ENCODE peak calls at places on chromosome 9, in four cellular contexts. One of them, this sample, is unnamed. For H3K36me3, the result is how much of the 10 kb centered on the place peaks cover.

GRCh38 chr9:17978773-17979172 is 399.9 kb downstream of the SH3GL2 start:
- DNase-seq in cardiac muscle cell: no peak
- DNase-seq in naive thymus-derived CD4-positive, alpha-beta T cell: no peak
- DNase-seq in tibial artery: no peak
- DNase-seq in this sample: no peak

GRCh38 chr9:97889941-97890557 is 32.3 kb downstream of the TRMO start:
- DNase-seq in cardiac muscle cell: peak
- DNase-seq in naive thymus-derived CD4-positive, alpha-beta T cell: peak
- DNase-seq in tibial artery: no peak
- DNase-seq in this sample: no peak

GRCh38 chr9:16352791-16353401 is 517.6 kb downstream of the BNC2 start:
- DNase-seq in naive thymus-derived CD4-positive, alpha-beta T cell: no peak
- DNase-seq in cardiac muscle cell: no peak
- DNase-seq in tibial artery: peak
- DNase-seq in this sample: no peak

GRCh38 chr9:26210338-26210851 is 532.2 kb upstream of the TUSC1 start:
- DNase-seq in naive thymus-derived CD4-positive, alpha-beta T cell: no peak
- DNase-seq in tibial artery: peak
- DNase-seq in cardiac muscle cell: no peak
- DNase-seq in this sample: no peak

GRCh38 chr9:105656131-105656921 is 5.9 kb upstream of the TAL2 start:
- DNase-seq in naive thymus-derived CD4-positive, alpha-beta T cell: no peak
- DNase-seq in cardiac muscle cell: peak
- DNase-seq in tibial artery: no peak
- DNase-seq in this sample: peak

GRCh38 chr9:3751125-3751758 is 225.4 kb upstream of the RFX3 start:
- DNase-seq in cardiac muscle cell: no peak
- DNase-seq in naive thymus-derived CD4-positive, alpha-beta T cell: no peak
- DNase-seq in tibial artery: peak
- DNase-seq in this sample: no peak

GRCh38 chr9:4588721-4589120 is 73.4 kb upstream of the PLPP6 start:
- DNase-seq in tibial artery: no peak
- DNase-seq in naive thymus-derived CD4-positive, alpha-beta T cell: no peak
- DNase-seq in cardiac muscle cell: no peak
- DNase-seq in this sample: no peak

GRCh38 chr9:34547960-34548603 is 25.3 kb upstream of the ENHO start:
- DNase-seq in tibial artery: peak
- DNase-seq in naive thymus-derived CD4-positive, alpha-beta T cell: no peak
- DNase-seq in cardiac muscle cell: peak
- DNase-seq in this sample: no peak

GRCh38 chr9:92142329-92142728 is 27.1 kb upstream of the SPTLC1 start:
- DNase-seq in naive thymus-derived CD4-positive, alpha-beta T cell: no peak
- DNase-seq in cardiac muscle cell: no peak
- DNase-seq in tibial artery: no peak
- DNase-seq in this sample: no peak

GRCh38 chr9:133269537-133270357 is 5.3 kb downstream of the ABO start:
- DNase-seq in naive thymus-derived CD4-positive, alpha-beta T cell: no peak
- DNase-seq in cardiac muscle cell: no peak
- DNase-seq in tibial artery: no peak
- DNase-seq in this sample: no peak

GRCh38 chr9:13377286-13377925 is 97.9 kb upstream of the MPDZ start:
- DNase-seq in tibial artery: no peak
- DNase-seq in cardiac muscle cell: no peak
- DNase-seq in naive thymus-derived CD4-positive, alpha-beta T cell: no peak
- DNase-seq in this sample: no peak

GRCh38 chr9:113632776-113633590 is 169.5 kb downstream of the RGS3 start:
- DNase-seq in tibial artery: peak
- DNase-seq in naive thymus-derived CD4-positive, alpha-beta T cell: no peak
- DNase-seq in cardiac muscle cell: peak
- DNase-seq in this sample: no peak

GRCh38 chr9:106956971-106957370 is 94.0 kb downstream of the ZNF462 start:
- DNase-seq in naive thymus-derived CD4-positive, alpha-beta T cell: no peak
- DNase-seq in cardiac muscle cell: peak
- DNase-seq in tibial artery: no peak
- DNase-seq in this sample: no peak

GRCh38 chr9:95083086-95083768 is 234.3 kb downstream of the FANCC start:
- DNase-seq in tibial artery: no peak
- DNase-seq in naive thymus-derived CD4-positive, alpha-beta T cell: no peak
- DNase-seq in cardiac muscle cell: no peak
- DNase-seq in this sample: no peak

GRCh38 chr9:21968331-21969010 is 25.7 kb downstream of the CDKN2A start:
- DNase-seq in naive thymus-derived CD4-positive, alpha-beta T cell: no peak
- DNase-seq in cardiac muscle cell: peak
- DNase-seq in tibial artery: no peak
- DNase-seq in this sample: no peak

GRCh38 chr9:79357185-79357584 is 214.6 kb upstream of the TLE4 start:
- DNase-seq in tibial artery: no peak
- DNase-seq in naive thymus-derived CD4-positive, alpha-beta T cell: no peak
- DNase-seq in cardiac muscle cell: no peak
- DNase-seq in this sample: no peak

GRCh38 chr9:128456613-128457061 is 831 bp downstream of the ODF2 start:
- DNase-seq in tibial artery: peak
- DNase-seq in cardiac muscle cell: peak
- DNase-seq in naive thymus-derived CD4-positive, alpha-beta T cell: peak
- DNase-seq in this sample: peak

GRCh38 chr9:92538541-92538940 is 2.8 kb upstream of the ECM2 start:
- DNase-seq in naive thymus-derived CD4-positive, alpha-beta T cell: no peak
- DNase-seq in tibial artery: no peak
- DNase-seq in cardiac muscle cell: no peak
- DNase-seq in this sample: no peak

GRCh38 chr9:91138760-91139159 is 223.0 kb downstream of the AUH start:
- DNase-seq in tibial artery: no peak
- DNase-seq in cardiac muscle cell: no peak
- DNase-seq in naive thymus-derived CD4-positive, alpha-beta T cell: no peak
- DNase-seq in this sample: no peak

GRCh38 chr9:23088932-23089364 is 642.3 kb downstream of the DMRTA1 start:
- DNase-seq in naive thymus-derived CD4-positive, alpha-beta T cell: no peak
- DNase-seq in cardiac muscle cell: peak
- DNase-seq in tibial artery: no peak
- DNase-seq in this sample: no peak

GRCh38 chr9:135864447-135865049 is 42.8 kb downstream of the CAMSAP1 start:
- DNase-seq in cardiac muscle cell: peak
- DNase-seq in tibial artery: peak
- DNase-seq in naive thymus-derived CD4-positive, alpha-beta T cell: peak
- DNase-seq in this sample: no peak

GRCh38 chr9:79054500-79054899 is 517.3 kb upstream of the TLE4 start:
- DNase-seq in tibial artery: no peak
- DNase-seq in naive thymus-derived CD4-positive, alpha-beta T cell: no peak
- DNase-seq in cardiac muscle cell: no peak
- DNase-seq in this sample: no peak

GRCh38 chr9:83027153-83027867 is 35.6 kb downstream of the RASEF start:
- DNase-seq in cardiac muscle cell: no peak
- DNase-seq in tibial artery: no peak
- DNase-seq in naive thymus-derived CD4-positive, alpha-beta T cell: no peak
- DNase-seq in this sample: no peak

GRCh38 chr9:76534031-76534430 is 75.0 kb downstream of the GCNT1 start:
- DNase-seq in naive thymus-derived CD4-positive, alpha-beta T cell: no peak
- DNase-seq in cardiac muscle cell: no peak
- DNase-seq in tibial artery: no peak
- DNase-seq in this sample: no peak

GRCh38 chr9:72635197-72635596 is 113.8 kb downstream of the TMC1 start:
- DNase-seq in tibial artery: no peak
- DNase-seq in cardiac muscle cell: no peak
- DNase-seq in naive thymus-derived CD4-positive, alpha-beta T cell: no peak
- DNase-seq in this sample: peak

GRCh38 chr9:121281614-121282291 is 13.8 kb downstream of the GSN start:
- DNase-seq in cardiac muscle cell: peak
- DNase-seq in naive thymus-derived CD4-positive, alpha-beta T cell: no peak
- DNase-seq in tibial artery: peak
- DNase-seq in this sample: no peak
- H3K4me3 ChIP-seq in cardiac muscle cell: no peak
- H3K4me3 ChIP-seq in naive thymus-derived CD4-positive, alpha-beta T cell: no peak
- H3K4me3 ChIP-seq in tibial artery: no peak
- H3K4me3 ChIP-seq in this sample: no peak

DNA sequence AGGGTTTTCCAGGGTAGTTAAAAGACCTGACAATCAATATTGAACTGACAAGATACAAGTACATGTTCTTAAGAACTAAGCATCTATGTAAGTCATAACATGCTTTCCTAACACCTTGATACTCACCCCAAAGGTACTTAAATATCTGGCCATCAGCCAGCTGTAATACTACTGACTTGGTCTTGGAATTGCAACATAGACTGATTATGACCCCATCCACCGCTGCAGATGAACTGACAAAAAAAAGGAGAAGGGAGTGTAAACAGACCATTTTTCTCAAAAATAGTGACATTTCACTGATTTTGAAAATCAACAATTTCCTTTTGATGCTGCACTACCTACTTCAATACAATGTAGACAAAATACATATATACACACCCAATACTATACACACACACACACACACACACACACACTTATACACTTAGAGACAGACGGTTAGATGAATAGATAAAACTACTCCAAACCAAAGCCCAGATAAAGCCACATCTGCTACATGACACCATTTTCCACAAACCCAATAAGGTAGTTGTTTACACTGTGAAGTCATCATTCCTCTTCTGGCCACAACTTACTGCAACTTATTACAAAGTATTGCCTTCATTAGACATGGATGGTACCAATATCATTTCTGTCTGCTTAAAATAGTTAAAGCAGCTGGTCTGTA is 30.4 kb downstream of the ELP1 start:
- DNase-seq in naive thymus-derived CD4-positive, alpha-beta T cell: no peak
- DNase-seq in cardiac muscle cell: no peak
- DNase-seq in tibial artery: no peak
- DNase-seq in this sample: no peak
- H3K36me3 ChIP-seq in naive thymus-derived CD4-positive, alpha-beta T cell: under half
- H3K36me3 ChIP-seq in cardiac muscle cell: half or more
- H3K36me3 ChIP-seq in tibial artery: half or more
- H3K36me3 ChIP-seq in this sample: under half

GRCh38 chr9:126513159-126514036 is 100.3 kb upstream of the LMX1B start:
- DNase-seq in tibial artery: no peak
- DNase-seq in naive thymus-derived CD4-positive, alpha-beta T cell: no peak
- DNase-seq in cardiac muscle cell: no peak
- DNase-seq in this sample: no peak
- H3K4me3 ChIP-seq in tibial artery: no peak
- H3K4me3 ChIP-seq in naive thymus-derived CD4-positive, alpha-beta T cell: no peak
- H3K4me3 ChIP-seq in cardiac muscle cell: no peak
- H3K4me3 ChIP-seq in this sample: no peak

GRCh38 chr9:93646640-93647178 is 70.3 kb downstream of the PHF2 start:
- DNase-seq in cardiac muscle cell: no peak
- DNase-seq in tibial artery: no peak
- DNase-seq in naive thymus-derived CD4-positive, alpha-beta T cell: no peak
- DNase-seq in this sample: no peak
- H3K36me3 ChIP-seq in cardiac muscle cell: under half
- H3K36me3 ChIP-seq in tibial artery: half or more
- H3K36me3 ChIP-seq in naive thymus-derived CD4-positive, alpha-beta T cell: under half
- H3K36me3 ChIP-seq in this sample: under half